ENCODE peak calls at places on chromosomes 13 and 19, in four cellular contexts. W is IMR-90, A is myocyte, P is cardiac fibroblast. F is an unnamed sample.
A peak's percentile ranks its signal among the peaks of the same experiment; 100 is the strongest.

GRCh38 chr19:13846533-13847032 is 30.4 kb upstream of the NANOS3 start:
- DNase-seq in P (peak; percentile 89), W (peak; percentile 93), A (peak; percentile 88), F (peak; percentile 70)

GRCh38 chr13:20136781-20137703 is 23.8 kb downstream of the GJA3 start:
- DNase-seq in A (no peak), P (no peak), W (no peak), F (peak; percentile 58)

GRCh38 chr19:19101540-19101939 is 36.7 kb downstream of the TMEM161A start:
- DNase-seq in A (no peak), W (no peak), P (no peak), F (peak; percentile 93)

GRCh38 chr13:30346159-30346788 is 38.9 kb upstream of the KATNAL1 start:
- DNase-seq in W (no peak), A (no peak), P (no peak), F (no peak)

GRCh38 chr19:6801397-6802086 is 29.0 kb downstream of the VAV1 start:
- DNase-seq in P (peak; percentile 15), A (no peak), W (no peak), F (peak; percentile 66)

GRCh38 chr19:44696939-44697669 is 1.8 kb upstream of the CEACAM16 start:
- DNase-seq in W (no peak), A (no peak), P (no peak), F (no peak)

GRCh38 chr19:56217039-56217949 is 15.2 kb downstream of the ZSCAN5C start:
- DNase-seq in P (peak; percentile 40), A (no peak), W (peak; percentile 4), F (no peak)

GRCh38 chr19:35090160-35090794 is 25.3 kb upstream of the FXYD3 start:
- DNase-seq in A (peak; percentile 70), P (peak; percentile 71), W (peak; percentile 53), F (peak; percentile 77)

GRCh38 chr19:38989066-38989605 is 13.6 kb upstream of the FBXO17 start:
- DNase-seq in A (peak; percentile 91), W (no peak), P (no peak), F (no peak)

GRCh38 chr13:98959299-98959698 is 18.6 kb downstream of the DOCK9 start:
- DNase-seq in A (peak; percentile 56), W (no peak), P (no peak), F (no peak)

GRCh38 chr13:109274188-109274821 is 512.1 kb downstream of the IRS2 start:
- DNase-seq in A (peak; percentile 84), W (peak; percentile 72), P (peak; percentile 93), F (no peak)

GRCh38 chr19:29871143-29871542 is 59.4 kb downstream of the CCNE1 start:
- DNase-seq in P (no peak), W (no peak), A (no peak), F (no peak)

GRCh38 chr13:26601669-26602068 is 44.2 kb downstream of the WASF3 start:
- DNase-seq in P (peak; percentile 65), A (peak; percentile 40), W (peak; percentile 59), F (no peak)